ENCODE peak calls at places on chromosome 2, in five cellular contexts. L, P, B, G and O are unnamed samples.

GRCh38 chr2:60227014-60227413 is 326.4 kb downstream of the BCL11A start:
- DNase-seq in G (no peak), B (no peak), L (no peak), P (no peak), O (no peak)

GRCh38 chr2:74552914-74553811 is 579 bp downstream of the LOXL3 start:
- DNase-seq in L (peak), G (no peak), P (no peak), B (no peak), O (peak)

GRCh38 chr2:11411768-11412448 is 54.1 kb downstream of the E2F6 start:
- DNase-seq in B (no peak), P (no peak), L (peak), G (no peak), O (peak)

GRCh38 chr2:10831387-10831985 is 18.9 kb upstream of the PDIA6 start:
- DNase-seq in G (no peak), P (no peak), B (no peak), L (peak), O (no peak)

GRCh38 chr2:60633615-60634014 is 80.2 kb upstream of the BCL11A start:
- DNase-seq in G (no peak), L (no peak), P (no peak), B (no peak), O (no peak)

GRCh38 chr2:20302019-20302418 is 48.6 kb downstream of the PUM2 start:
- DNase-seq in P (no peak), L (no peak), B (no peak), G (no peak), O (no peak)

GRCh38 chr2:149561309-149561926 is 26.2 kb downstream of the MMADHC start:
- DNase-seq in L (peak), P (no peak), B (peak), G (no peak), O (peak)

GRCh38 chr2:43100883-43101662 is 125.3 kb downstream of the ZFP36L2 start:
- DNase-seq in G (no peak), P (no peak), B (no peak), L (peak), O (peak)

GRCh38 chr2:28643911-28644334 is 107.7 kb upstream of the PPP1CB start:
- DNase-seq in B (no peak), L (peak), G (no peak), P (no peak), O (peak)

GRCh38 chr2:68059769-68060525 is 2.9 kb downstream of the C1D start:
- DNase-seq in P (no peak), B (no peak), L (peak), G (no peak), O (peak)

GRCh38 chr2:54524236-54524991 is 68.3 kb downstream of the SPTBN1 start:
- DNase-seq in L (peak), G (no peak), B (no peak), P (no peak), O (peak)

GRCh38 chr2:239634769-239635168 is 233.9 kb upstream of the HDAC4 start:
- DNase-seq in G (no peak), B (no peak), L (no peak), P (no peak), O (no peak)

GRCh38 chr2:214005337-214005736 is 405.5 kb upstream of the VWC2L start:
- DNase-seq in B (no peak), G (no peak), L (peak), P (no peak), O (no peak)

GRCh38 chr2:79120194-79120713 is at the start of gene REG1A:
- DNase-seq in G (no peak), B (no peak), P (no peak), L (no peak), O (no peak)

GRCh38 chr2:60779426-60779825 is 23.4 kb downstream of the PAPOLG start:
- DNase-seq in B (no peak), G (no peak), L (no peak), P (no peak), O (no peak)

GRCh38 chr2:235005603-235006259 is 53.9 kb downstream of the SH3BP4 start:
- DNase-seq in P (no peak), B (no peak), G (no peak), L (peak), O (no peak)